ENCODE peak calls at places on chromosomes 1 and 21, in eight cellular contexts. D is fibroblast of the aortic adventitia, U is AG04449, E is HFF-Myc, O is prostate gland, K is body of pancreas, Q is fibroblast of mammary gland, V is GM12864. Y is an unnamed sample.

GRCh38 chr1:118661769-118662320 is 326.3 kb downstream of the TBX15 start:
- DNase-seq in D (peak), U (no peak), E (no peak), O (no peak), K (no peak), Q (no peak), V (no peak), Y (no peak)

GRCh38 chr1:201938440-201939005 is 7.8 kb downstream of the LMOD1 start:
- DNase-seq in D (no peak), U (no peak), E (no peak), O (no peak), K (no peak), Q (no peak), V (no peak), Y (no peak)

GRCh38 chr1:181112071-181112929 is 23.8 kb downstream of the IER5 start:
- DNase-seq in D (peak), U (peak), E (peak), O (peak), K (peak), Q (peak), V (no peak), Y (peak)

GRCh38 chr1:44512313-44512885 is 107.3 kb downstream of the RNF220 start:
- DNase-seq in D (no peak), U (no peak), E (no peak), O (no peak), K (no peak), Q (no peak), V (no peak), Y (no peak)

GRCh38 chr1:46043491-46044017 is 88.9 kb downstream of the PIK3R3 start:
- DNase-seq in D (no peak), U (no peak), E (no peak), O (no peak), K (no peak), Q (no peak), V (peak), Y (no peak)

GRCh38 chr1:150530491-150531159 is 15.1 kb downstream of the FALEC start:
- DNase-seq in D (no peak), U (no peak), E (no peak), O (no peak), K (no peak), Q (no peak), V (no peak), Y (no peak)

GRCh38 chr21:27741736-27742135 is 774.8 kb upstream of the ADAMTS5 start:
- DNase-seq in D (peak), U (no peak), E (no peak), O (no peak), K (no peak), Q (peak), V (no peak), Y (no peak)

GRCh38 chr1:234768569-234769283 is 158.7 kb upstream of the IRF2BP2 start:
- DNase-seq in D (no peak), U (no peak), E (no peak), O (no peak), K (no peak), Q (no peak), V (no peak), Y (no peak)

GRCh38 chr1:205812271-205812877 is 624 bp downstream of the SLC41A1 start:
- DNase-seq in D (peak), U (no peak), E (no peak), O (peak), K (peak), Q (peak), V (no peak), Y (peak)

GRCh38 chr1:3188150-3188971 is 119.4 kb downstream of the PRDM16 start:
- DNase-seq in D (no peak), U (no peak), E (no peak), O (peak), K (peak), Q (no peak), V (no peak), Y (no peak)

GRCh38 chr1:110187139-110187890 is 22.8 kb upstream of the KCNC4 start:
- DNase-seq in D (peak), U (no peak), E (no peak), O (no peak), K (peak), Q (no peak), V (no peak), Y (no peak)

GRCh38 chr1:61192666-61193325 is 110.4 kb downstream of the NFIA start:
- DNase-seq in D (peak), U (no peak), E (no peak), O (no peak), K (no peak), Q (no peak), V (no peak), Y (no peak)

GRCh38 chr1:8844421-8845063 is 27.1 kb upstream of the RERE start:
- DNase-seq in D (peak), U (no peak), E (no peak), O (no peak), K (no peak), Q (no peak), V (no peak), Y (no peak)

GRCh38 chr21:43691801-43692200 is 27.1 kb upstream of the PDXK start:
- DNase-seq in D (no peak), U (no peak), E (no peak), O (no peak), K (no peak), Q (no peak), V (no peak), Y (no peak)

GRCh38 chr1:201807958-201808632 is 20.9 kb upstream of the IPO9 start:
- DNase-seq in D (no peak), U (no peak), E (no peak), O (no peak), K (peak), Q (no peak), V (no peak), Y (no peak)

GRCh38 chr21:37631319-37632117 is 264.9 kb downstream of the DYRK1A start:
- DNase-seq in D (no peak), U (no peak), E (no peak), O (peak), K (peak), Q (no peak), V (peak), Y (no peak)

GRCh38 chr1:10074059-10074854 is 41.5 kb downstream of the UBE4B start:
- DNase-seq in D (peak), U (peak), E (peak), O (no peak), K (peak), Q (peak), V (peak), Y (peak)

GRCh38 chr1:163874070-163874469 is 552.3 kb downstream of the NUF2 start:
- DNase-seq in D (peak), U (no peak), E (no peak), O (no peak), K (no peak), Q (peak), V (no peak), Y (no peak)

GRCh38 chr21:26966978-26967913 is at the start of gene ADAMTS5:
- DNase-seq in D (peak), U (no peak), E (no peak), O (peak), K (peak), Q (peak), V (no peak), Y (peak)

GRCh38 chr1:83547903-83548302 is 451.0 kb downstream of the TTLL7 start:
- DNase-seq in D (peak), U (no peak), E (no peak), O (no peak), K (peak), Q (peak), V (no peak), Y (no peak)

GRCh38 chr1:91736146-91736998 is 149.6 kb downstream of the TGFBR3 start:
- DNase-seq in D (peak), U (no peak), E (no peak), O (no peak), K (no peak), Q (peak), V (no peak), Y (peak)

GRCh38 chr21:37529649-37530048 is 163.1 kb downstream of the DYRK1A start:
- DNase-seq in D (no peak), U (no peak), E (no peak), O (no peak), K (no peak), Q (no peak), V (no peak), Y (no peak)

GRCh38 chr21:40351006-40351405 is 483.8 kb downstream of the PCP4 start:
- DNase-seq in D (no peak), U (no peak), E (no peak), O (peak), K (no peak), Q (no peak), V (no peak), Y (no peak)

GRCh38 chr1:95229706-95230105 is 4.3 kb upstream of the RWDD3 start:
- DNase-seq in D (no peak), U (no peak), E (no peak), O (no peak), K (no peak), Q (no peak), V (no peak), Y (no peak)

GRCh38 chr1:24427469-24427862 is 11.9 kb downstream of the NIPAL3 start:
- DNase-seq in D (no peak), U (no peak), E (no peak), O (no peak), K (no peak), Q (no peak), V (no peak), Y (no peak)

GRCh38 chr1:178536844-178537371 is 24.0 kb downstream of the TEX35 start:
- DNase-seq in D (peak), U (peak), E (peak), O (no peak), K (peak), Q (peak), V (no peak), Y (peak)

GRCh38 chr1:202807367-202807925 is 775 bp downstream of the KDM5B start:
- DNase-seq in D (peak), U (no peak), E (no peak), O (peak), K (peak), Q (no peak), V (no peak), Y (peak)

GRCh38 chr1:150273310-150273709 is 720 bp downstream of the C1orf54 start:
- DNase-seq in D (peak), U (no peak), E (no peak), O (no peak), K (no peak), Q (peak), V (no peak), Y (peak)

GRCh38 chr1:48943393-48943792 is 166.7 kb upstream of the BEND5 start:
- DNase-seq in D (peak), U (peak), E (no peak), O (no peak), K (no peak), Q (peak), V (no peak), Y (peak)

GRCh38 chr1:23103001-23103879 is 65.4 kb downstream of the LUZP1 start:
- DNase-seq in D (peak), U (no peak), E (no peak), O (no peak), K (no peak), Q (peak), V (no peak), Y (no peak)

GRCh38 chr1:39109653-39110052 is 83.5 kb downstream of the NDUFS5 start:
- DNase-seq in D (no peak), U (no peak), E (no peak), O (no peak), K (no peak), Q (no peak), V (no peak), Y (no peak)

GRCh38 chr1:222909586-222909985 is 94.7 kb downstream of the DISP1 start:
- DNase-seq in D (peak), U (no peak), E (no peak), O (no peak), K (no peak), Q (peak), V (no peak), Y (no peak)

GRCh38 chr1:203521071-203521794 is 27.3 kb downstream of the OPTC start:
- DNase-seq in D (no peak), U (no peak), E (no peak), O (no peak), K (peak), Q (no peak), V (no peak), Y (no peak)

GRCh38 chr1:72397786-72398185 is 115.4 kb upstream of the NEGR1 start:
- DNase-seq in D (peak), U (peak), E (peak), O (no peak), K (no peak), Q (peak), V (no peak), Y (peak)

GRCh38 chr1:42436794-42437458 is 18.9 kb downstream of the ZMYND12 start:
- DNase-seq in D (no peak), U (no peak), E (no peak), O (no peak), K (no peak), Q (no peak), V (no peak), Y (no peak)

GRCh38 chr1:79974659-79975058 is 968.1 kb upstream of the ADGRL4 start:
- DNase-seq in D (no peak), U (no peak), E (no peak), O (no peak), K (no peak), Q (no peak), V (no peak), Y (no peak)

GRCh38 chr1:192311281-192311680 is 5.5 kb upstream of the RGS21 start:
- DNase-seq in D (peak), U (peak), E (peak), O (no peak), K (no peak), Q (peak), V (no peak), Y (peak)

GRCh38 chr1:116255933-116256649 is 117.0 kb upstream of the ATP1A1 start:
- DNase-seq in D (no peak), U (no peak), E (no peak), O (no peak), K (no peak), Q (no peak), V (no peak), Y (no peak)

GRCh38 chr1:147669475-147670318 is 627 bp downstream of the ACP6 start:
- DNase-seq in D (peak), U (no peak), E (no peak), O (peak), K (peak), Q (peak), V (no peak), Y (peak)

GRCh38 chr1:11729498-11730428 is 6.2 kb upstream of the AGTRAP start:
- DNase-seq in D (no peak), U (no peak), E (no peak), O (no peak), K (peak), Q (no peak), V (no peak), Y (no peak)
- H3K4me3 ChIP-seq in D (no peak), U (no peak), E (no peak), O (no peak), K (no peak), Q (no peak), V (no peak), Y (no peak)

GRCh38 chr1:113963281-113963906 is 15.9 kb upstream of the OLFML3 start:
- DNase-seq in D (no peak), U (no peak), E (no peak), O (no peak), K (no peak), Q (no peak), V (no peak), Y (no peak)
- TF ChIP-seq CTCF in D (no peak), U (no peak), E (no peak), O (no peak), K (no peak), Q (peak), V (no peak), Y (peak)

GRCh38 chr1:11640101-11640500 is 14.1 kb downstream of the FBXO2 start:
- DNase-seq in D (no peak), U (no peak), E (no peak), O (no peak), K (no peak), Q (no peak), V (no peak), Y (no peak)

GRCh38 chr1:11638121-11638520 is 16.1 kb downstream of the FBXO2 start:
- DNase-seq in D (no peak), U (no peak), E (no peak), O (no peak), K (no peak), Q (no peak), V (no peak), Y (no peak)

GRCh38 chr1:11641776-11642305 is 12.4 kb downstream of the FBXO2 start:
- DNase-seq in D (no peak), U (no peak), E (no peak), O (no peak), K (no peak), Q (no peak), V (no peak), Y (no peak)

GRCh38 chr1:11640944-11641343 is 13.3 kb downstream of the FBXO2 start:
- DNase-seq in D (no peak), U (no peak), E (no peak), O (no peak), K (no peak), Q (no peak), V (no peak), Y (no peak)

GRCh38 chr1:11639372-11639771 is 14.9 kb downstream of the FBXO2 start:
- DNase-seq in D (no peak), U (no peak), E (no peak), O (no peak), K (no peak), Q (no peak), V (no peak), Y (no peak)
- H3K4me3 ChIP-seq in D (no peak), U (no peak), E (no peak), O (no peak), K (no peak), Q (no peak), V (no peak), Y (no peak)

DNA sequence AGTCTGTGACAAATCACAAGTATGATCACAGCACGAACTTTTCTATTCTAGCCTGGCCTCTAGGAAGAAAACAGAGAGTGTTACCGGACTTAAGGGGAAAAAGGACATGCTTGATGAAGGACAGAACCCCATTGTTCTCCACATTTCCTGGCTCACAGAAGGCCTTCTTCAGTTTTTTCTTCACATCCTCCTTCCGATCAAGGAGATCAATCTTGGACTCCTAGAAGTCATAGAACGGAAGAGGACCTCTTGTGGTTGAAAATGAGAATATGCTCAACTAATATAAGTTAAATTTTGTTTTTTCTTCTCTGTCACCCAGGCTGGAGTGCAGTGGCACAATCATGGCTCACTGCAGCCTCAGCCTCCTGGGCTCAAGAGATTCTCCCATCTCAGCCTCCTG is 30.3 kb downstream of the YARS1 start:
- DNase-seq in D (peak), U (no peak), E (no peak), O (no peak), K (no peak), Q (peak), V (peak), Y (no peak)
- TF ChIP-seq CTCF in D (peak), U (no peak), E (no peak), O (peak), K (peak), Q (peak), V (peak), Y (peak)

GRCh38 chr1:117621316-117621715 is 15.5 kb downstream of the TENT5C start:
- DNase-seq in D (no peak), U (no peak), E (no peak), O (no peak), K (no peak), Q (no peak), V (no peak), Y (no peak)
- H3K4me3 ChIP-seq in D (no peak), U (no peak), E (no peak), O (no peak), K (no peak), Q (no peak), V (no peak), Y (no peak)

GRCh38 chr1:154664331-154664730 is 56.3 kb upstream of the ADAR start:
- DNase-seq in D (peak), U (no peak), E (no peak), O (no peak), K (no peak), Q (no peak), V (no peak), Y (no peak)
- TF ChIP-seq CTCF in D (no peak), U (no peak), E (no peak), O (no peak), K (no peak), Q (no peak), V (no peak), Y (no peak)

GRCh38 chr21:36070999-36071398 is 1.2 kb downstream of the CBR1 start:
- DNase-seq in D (no peak), U (no peak), E (no peak), O (no peak), K (peak), Q (no peak), V (no peak), Y (no peak)
- H3K4me3 ChIP-seq in D (peak), U (peak), E (peak), O (no peak), K (no peak), Q (peak), V (peak), Y (peak)

GRCh38 chr1:207050428-207050767 is 610 bp downstream of the YOD1 start:
- DNase-seq in D (no peak), U (no peak), E (no peak), O (no peak), K (no peak), Q (no peak), V (no peak), Y (no peak)

GRCh38 chr1:207050768-207051614 is at the start of gene YOD1:
- DNase-seq in D (peak), U (no peak), E (peak), O (peak), K (peak), Q (peak), V (peak), Y (peak)

GRCh38 chr1:207051615-207051943 is 571 bp upstream of the YOD1 start:
- DNase-seq in D (no peak), U (no peak), E (no peak), O (no peak), K (no peak), Q (no peak), V (no peak), Y (no peak)

GRCh38 chr1:207054476-207054875 is 1.4 kb downstream of the PFKFB2 start:
- DNase-seq in D (no peak), U (no peak), E (no peak), O (no peak), K (no peak), Q (no peak), V (no peak), Y (no peak)

DNA sequence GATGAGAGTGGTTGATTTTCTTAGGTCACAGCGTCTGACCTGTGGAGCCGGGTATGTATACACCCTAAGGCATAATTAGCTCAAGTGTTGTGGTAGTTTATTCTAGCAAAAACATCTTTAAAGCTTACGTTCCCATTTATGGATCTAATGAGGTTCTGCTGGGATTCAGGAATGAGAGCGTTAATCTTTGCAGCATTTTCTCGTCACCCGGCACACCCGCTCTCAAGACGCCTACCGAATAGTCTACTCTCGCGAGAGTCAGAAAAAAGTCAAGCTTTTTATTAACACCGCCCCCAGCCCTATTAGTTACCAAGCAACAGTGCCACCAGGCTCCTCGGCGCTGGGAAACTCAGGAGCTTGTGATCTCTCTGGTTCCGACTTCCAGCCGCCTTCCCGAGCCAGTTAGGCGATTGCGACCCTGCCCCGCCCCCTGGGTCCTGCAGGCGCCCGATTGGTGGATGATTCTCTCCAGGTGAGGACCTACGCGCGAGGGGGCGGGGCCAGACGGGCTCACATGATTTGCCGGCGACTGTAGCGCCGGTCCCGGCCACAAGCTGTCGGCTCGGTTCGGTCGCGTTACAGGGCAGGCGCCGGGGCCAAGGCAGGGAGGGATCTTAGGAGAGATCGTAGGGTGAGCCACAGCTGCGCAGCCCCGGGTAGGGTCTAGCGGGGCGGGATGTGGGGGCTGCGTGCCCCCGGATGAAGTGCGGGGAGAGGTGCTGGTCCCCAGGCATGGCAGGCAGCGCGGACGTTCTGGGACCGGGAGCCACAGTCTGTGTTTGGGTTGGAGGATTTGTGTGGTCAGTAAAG is at the start of gene PFKFB2:
- DNase-seq in D (peak), U (peak), E (peak), O (peak), K (peak), Q (peak), V (peak), Y (peak)
- TF ChIP-seq CTCF in D (peak), U (no peak), E (no peak), O (peak), K (peak), Q (no peak), V (peak), Y (no peak)

GRCh38 chr1:230291731-230292620 is 134.2 kb downstream of the PGBD5 start:
- DNase-seq in D (no peak), U (no peak), E (no peak), O (no peak), K (no peak), Q (no peak), V (no peak), Y (no peak)
- H3K4me3 ChIP-seq in D (no peak), U (no peak), E (no peak), O (no peak), K (no peak), Q (no peak), V (no peak), Y (no peak)

GRCh38 chr1:28248273-28249012 is 10.9 kb upstream of the SESN2 start:
- DNase-seq in D (peak), U (no peak), E (peak), O (peak), K (peak), Q (peak), V (peak), Y (peak)
- TF ChIP-seq CTCF in D (peak), U (peak), E (peak), O (peak), K (peak), Q (peak), V (peak), Y (peak)